ENCODE peak calls at places on chromosomes 6 and 20, in ten cellular contexts. S, K, M, Y, D, G, H, Z, N and A are unnamed samples.

GRCh38 chr6:138115877-138116660 is 8.8 kb upstream of the PERP start:
- DNase-seq in S (peak), K (peak), M (no peak), Y (peak), D (peak), G (peak), H (peak), Z (peak), N (peak), A (peak)

GRCh38 chr6:92892626-92893025 is 526.7 kb downstream of the EPHA7 start:
- DNase-seq in S (no peak), K (no peak), M (no peak), Y (no peak), D (no peak), G (no peak), H (no peak), Z (no peak), N (no peak), A (no peak)

GRCh38 chr6:49576618-49577017 is 26.1 kb downstream of the C6orf141 start:
- DNase-seq in S (no peak), K (no peak), M (no peak), Y (no peak), D (no peak), G (no peak), H (no peak), Z (no peak), N (no peak), A (no peak)

GRCh38 chr20:47929368-47930115 is 144.3 kb upstream of the SULF2 start:
- DNase-seq in S (no peak), K (peak), M (no peak), Y (no peak), D (no peak), G (no peak), H (peak), Z (peak), N (no peak), A (no peak)

GRCh38 chr6:72464791-72465691 is 156.8 kb upstream of the KCNQ5 start:
- DNase-seq in S (no peak), K (no peak), M (no peak), Y (no peak), D (no peak), G (no peak), H (no peak), Z (peak), N (no peak), A (no peak)

GRCh38 chr6:13048113-13048512 is 280.2 kb downstream of the TBC1D7 start:
- DNase-seq in S (no peak), K (no peak), M (no peak), Y (no peak), D (no peak), G (no peak), H (no peak), Z (no peak), N (no peak), A (no peak)

GRCh38 chr6:13466304-13467215 is 20.8 kb downstream of the GFOD1 start:
- DNase-seq in S (no peak), K (no peak), M (no peak), Y (no peak), D (no peak), G (no peak), H (no peak), Z (no peak), N (no peak), A (no peak)

GRCh38 chr6:135179920-135180457 is 1.1 kb upstream of the MYB start:
- DNase-seq in S (no peak), K (no peak), M (no peak), Y (no peak), D (no peak), G (no peak), H (no peak), Z (no peak), N (no peak), A (no peak)

GRCh38 chr6:114000066-114000465 is 29.1 kb upstream of the HDAC2 start:
- DNase-seq in S (no peak), K (no peak), M (no peak), Y (no peak), D (no peak), G (no peak), H (no peak), Z (no peak), N (no peak), A (no peak)

GRCh38 chr6:140401666-140402255 is 1027.3 kb upstream of the CITED2 start:
- DNase-seq in S (no peak), K (no peak), M (no peak), Y (no peak), D (no peak), G (no peak), H (no peak), Z (no peak), N (no peak), A (no peak)

GRCh38 chr6:20483902-20484497 is 50.3 kb upstream of the CDKAL1 start:
- DNase-seq in S (no peak), K (peak), M (no peak), Y (no peak), D (no peak), G (no peak), H (no peak), Z (no peak), N (no peak), A (no peak)

GRCh38 chr6:89501239-89501638 is 68.3 kb downstream of the ANKRD6 start:
- DNase-seq in S (no peak), K (no peak), M (no peak), Y (no peak), D (no peak), G (no peak), H (no peak), Z (no peak), N (no peak), A (no peak)

GRCh38 chr6:51992834-51993233 is 94.6 kb downstream of the PKHD1 start:
- DNase-seq in S (no peak), K (no peak), M (no peak), Y (no peak), D (no peak), G (no peak), H (no peak), Z (no peak), N (no peak), A (no peak)

GRCh38 chr20:38147751-38148150 is 17.3 kb downstream of the TGM2 start:
- DNase-seq in S (no peak), K (no peak), M (no peak), Y (no peak), D (no peak), G (no peak), H (no peak), Z (no peak), N (no peak), A (no peak)

GRCh38 chr20:57627972-57628650 is 7.9 kb upstream of the ZBP1 start:
- DNase-seq in S (no peak), K (peak), M (no peak), Y (no peak), D (no peak), G (no peak), H (peak), Z (no peak), N (no peak), A (no peak)

GRCh38 chr6:89375427-89375868 is 22.9 kb upstream of the UBE2J1 start:
- DNase-seq in S (no peak), K (no peak), M (no peak), Y (peak), D (peak), G (no peak), H (no peak), Z (peak), N (peak), A (peak)

GRCh38 chr20:19070036-19070435 is 142.4 kb upstream of the SLC24A3 start:
- DNase-seq in S (no peak), K (no peak), M (no peak), Y (no peak), D (no peak), G (no peak), H (no peak), Z (no peak), N (no peak), A (no peak)

GRCh38 chr6:142570221-142570671 is 268.4 kb downstream of the ADGRG6 start:
- DNase-seq in S (no peak), K (no peak), M (no peak), Y (no peak), D (no peak), G (no peak), H (no peak), Z (no peak), N (peak), A (no peak)

GRCh38 chr6:138971601-138972000 is 16.5 kb downstream of the REPS1 start:
- DNase-seq in S (no peak), K (no peak), M (no peak), Y (no peak), D (no peak), G (no peak), H (no peak), Z (no peak), N (no peak), A (no peak)

GRCh38 chr6:93305088-93305487 is 114.3 kb downstream of the EPHA7 start:
- DNase-seq in S (no peak), K (no peak), M (no peak), Y (no peak), D (no peak), G (no peak), H (no peak), Z (no peak), N (no peak), A (no peak)

GRCh38 chr6:26296857-26297648 is 67.9 kb upstream of the BTN3A2 start:
- DNase-seq in S (no peak), K (no peak), M (no peak), Y (no peak), D (no peak), G (no peak), H (no peak), Z (no peak), N (no peak), A (no peak)

GRCh38 chr6:8860671-8861070 is 425.3 kb upstream of the SLC35B3 start:
- DNase-seq in S (no peak), K (no peak), M (no peak), Y (no peak), D (no peak), G (no peak), H (no peak), Z (no peak), N (no peak), A (no peak)

GRCh38 chr20:47691632-47692031 is 93.6 kb downstream of the SULF2 start:
- DNase-seq in S (no peak), K (no peak), M (no peak), Y (no peak), D (no peak), G (no peak), H (no peak), Z (no peak), N (no peak), A (no peak)

GRCh38 chr20:23340524-23340923 is 10.1 kb upstream of the NXT1 start:
- DNase-seq in S (no peak), K (peak), M (no peak), Y (no peak), D (peak), G (peak), H (peak), Z (peak), N (peak), A (no peak)

GRCh38 chr6:81138236-81138635 is 614.2 kb downstream of the TENT5A start:
- DNase-seq in S (no peak), K (no peak), M (no peak), Y (no peak), D (no peak), G (no peak), H (no peak), Z (peak), N (no peak), A (no peak)

GRCh38 chr6:145015739-145016558 is 719.4 kb downstream of the EPM2A start:
- DNase-seq in S (no peak), K (no peak), M (no peak), Y (no peak), D (no peak), G (no peak), H (no peak), Z (peak), N (no peak), A (no peak)

GRCh38 chr6:122246906-122247658 is 152.4 kb upstream of the HSF2 start:
- DNase-seq in S (no peak), K (no peak), M (no peak), Y (no peak), D (no peak), G (no peak), H (no peak), Z (no peak), N (no peak), A (peak)

DNA sequence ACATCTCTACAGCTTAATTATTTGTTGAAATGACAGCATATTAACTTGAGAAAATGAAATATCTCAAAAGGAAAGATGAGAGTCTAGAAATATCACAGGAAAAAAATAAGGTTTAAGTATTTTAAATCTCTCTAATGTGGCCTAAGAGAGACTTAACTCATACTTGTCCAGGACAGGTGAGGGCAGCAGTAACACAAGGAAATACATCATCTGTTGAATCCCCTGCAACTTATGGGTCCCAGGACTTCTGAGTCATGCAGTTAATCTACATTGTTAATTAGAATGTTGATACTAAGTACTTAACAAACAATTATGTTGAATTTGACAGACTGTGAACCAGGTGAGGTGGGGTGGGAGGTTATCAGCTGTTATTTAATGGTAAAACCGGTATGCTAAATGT is 87.8 kb downstream of the CEP57L1 start:
- DNase-seq in S (no peak), K (no peak), M (no peak), Y (no peak), D (no peak), G (no peak), H (no peak), Z (no peak), N (no peak), A (no peak)
- H3K4me3 ChIP-seq in S (no peak), K (no peak), M (no peak), Y (no peak), D (no peak), G (no peak), H (no peak), Z (no peak), N (no peak), A (no peak)

GRCh38 chr6:551405-551804 is 105.5 kb downstream of the HUS1B start:
- DNase-seq in S (no peak), K (no peak), M (no peak), Y (no peak), D (no peak), G (no peak), H (no peak), Z (no peak), N (peak), A (no peak)
- TF ChIP-seq CTCF in S (no peak), K (no peak), M (no peak), Y (no peak), D (no peak), G (no peak), H (no peak), Z (no peak), N (peak), A (no peak)

GRCh38 chr20:10313215-10313614 is 94.6 kb downstream of the SNAP25 start:
- DNase-seq in S (no peak), K (no peak), M (no peak), Y (no peak), D (no peak), G (peak), H (peak), Z (no peak), N (no peak), A (no peak)
- H3K27ac ChIP-seq in S (no peak), K (no peak), M (peak), Y (no peak), D (no peak), G (no peak), H (peak), Z (no peak), N (no peak), A (no peak)

DNA sequence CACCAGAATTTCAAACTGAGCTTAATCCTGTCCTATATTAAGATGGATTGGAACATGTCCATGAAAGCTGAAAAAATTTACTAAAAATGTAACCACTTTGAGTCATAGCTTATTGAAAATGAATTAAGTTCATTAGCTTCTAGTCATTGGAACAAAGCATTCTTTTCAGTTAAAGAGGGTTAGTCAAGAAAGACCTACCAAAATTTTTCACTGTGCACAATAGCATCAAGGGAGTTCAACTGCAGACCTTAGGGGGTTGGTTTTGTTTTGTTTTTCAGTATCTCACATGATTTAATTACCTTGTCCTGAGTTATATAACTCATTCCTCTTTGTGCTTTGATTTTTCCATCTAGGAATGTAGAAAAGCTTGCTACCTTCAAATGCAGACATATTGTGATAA is 2.8 kb downstream of the SLC2A12 start:
- DNase-seq in S (no peak), K (no peak), M (no peak), Y (no peak), D (no peak), G (no peak), H (no peak), Z (no peak), N (no peak), A (no peak)
- H3K4me3 ChIP-seq in S (no peak), K (no peak), M (no peak), Y (no peak), D (no peak), G (no peak), H (no peak), Z (no peak), N (no peak), A (no peak)

GRCh38 chr6:11909696-11910132 is 102.4 kb upstream of the HIVEP1 start:
- DNase-seq in S (no peak), K (no peak), M (no peak), Y (no peak), D (no peak), G (no peak), H (no peak), Z (no peak), N (no peak), A (no peak)

GRCh38 chr6:11918021-11918738 is 93.9 kb upstream of the HIVEP1 start:
- DNase-seq in S (no peak), K (no peak), M (no peak), Y (peak), D (no peak), G (no peak), H (no peak), Z (no peak), N (no peak), A (no peak)

GRCh38 chr6:11911535-11911934 is 100.6 kb upstream of the HIVEP1 start:
- DNase-seq in S (no peak), K (no peak), M (no peak), Y (no peak), D (no peak), G (no peak), H (no peak), Z (no peak), N (no peak), A (no peak)

GRCh38 chr6:11908706-11909105 is 103.4 kb upstream of the HIVEP1 start:
- DNase-seq in S (no peak), K (no peak), M (no peak), Y (no peak), D (no peak), G (no peak), H (no peak), Z (no peak), N (no peak), A (no peak)

GRCh38 chr6:11912420-11912819 is 99.7 kb upstream of the HIVEP1 start:
- DNase-seq in S (no peak), K (no peak), M (no peak), Y (no peak), D (no peak), G (no peak), H (no peak), Z (no peak), N (no peak), A (no peak)
- TF ChIP-seq CTCF in S (peak), K (no peak), M (no peak), Y (no peak), D (no peak), G (no peak), H (no peak), Z (peak), N (peak), A (no peak)

DNA sequence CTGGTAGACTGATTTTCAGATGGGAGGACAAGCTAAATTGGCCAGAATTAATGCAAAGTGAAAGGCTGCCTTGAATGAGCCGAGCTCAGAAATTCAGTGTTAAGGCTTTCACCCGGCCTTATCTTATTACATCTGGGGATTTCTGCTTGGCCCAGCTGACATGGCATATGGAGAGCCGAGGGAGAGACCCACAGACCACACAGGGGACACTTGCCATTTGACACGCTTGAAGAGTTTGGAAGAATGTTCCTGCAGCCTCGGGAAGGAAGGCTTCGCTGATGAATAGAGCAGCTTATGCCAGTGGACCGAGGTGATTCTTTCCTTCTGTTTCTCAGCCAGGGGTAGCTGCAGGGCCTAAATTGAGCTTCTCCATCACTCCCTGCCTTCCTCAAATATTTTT is 9.0 kb downstream of the MOCS3 start:
- DNase-seq in S (no peak), K (no peak), M (no peak), Y (no peak), D (no peak), G (no peak), H (no peak), Z (no peak), N (no peak), A (no peak)
- H3K27ac ChIP-seq in S (no peak), K (no peak), M (no peak), Y (no peak), D (no peak), G (no peak), H (no peak), Z (no peak), N (no peak), A (no peak)

GRCh38 chr6:10585232-10585887 is 64.2 kb downstream of the GCNT2 start:
- DNase-seq in S (no peak), K (no peak), M (no peak), Y (no peak), D (no peak), G (no peak), H (no peak), Z (no peak), N (no peak), A (no peak)
- H3K4me3 ChIP-seq in S (no peak), K (no peak), M (peak), Y (no peak), D (no peak), G (no peak), H (no peak), Z (no peak), N (no peak), A (no peak)